ENCODE peak calls at places on chromosome 4, in seven cellular contexts. M, C, J, P, G, Z and K are unnamed samples.

GRCh38 chr4:99816611-99817309 is at the start of gene DAPP1:
- DNase-seq in M (no peak), C (peak; percentile 63), J (no peak), P (no peak), G (peak; percentile 30), Z (peak; percentile 83), K (peak; percentile 80)

GRCh38 chr4:87843936-87844335 is 11.2 kb downstream of the MEPE start:
- DNase-seq in M (peak; percentile 90), C (no peak), J (no peak), P (no peak), G (no peak), Z (no peak), K (no peak)

GRCh38 chr4:75841641-75842520 is 60.4 kb downstream of the PPEF2 start:
- DNase-seq in M (peak; percentile 20), C (no peak), J (no peak), P (peak; percentile 45), G (no peak), Z (no peak), K (no peak)

GRCh38 chr4:40576651-40577480 is 52.8 kb downstream of the RBM47 start:
- DNase-seq in M (peak; percentile 80), C (no peak), J (peak; percentile 71), P (peak; percentile 76), G (no peak), Z (peak; percentile 27), K (peak; percentile 93)

GRCh38 chr4:61200195-61200990 is at the start of gene ADGRL3:
- DNase-seq in M (peak; percentile 45), C (no peak), J (peak; percentile 20), P (peak; percentile 86), G (no peak), Z (peak; percentile 1), K (peak; percentile 83)

GRCh38 chr4:118367872-118368271 is 15.1 kb upstream of the PRSS12 start:
- DNase-seq in M (no peak), C (no peak), J (no peak), P (no peak), G (no peak), Z (no peak), K (no peak)

GRCh38 chr4:11720292-11720691 is 291.6 kb upstream of the HS3ST1 start:
- DNase-seq in M (peak; percentile 45), C (no peak), J (peak; percentile 9), P (peak; percentile 58), G (no peak), Z (no peak), K (no peak)

GRCh38 chr4:3857316-3857926 is 91.2 kb downstream of the ADRA2C start:
- DNase-seq in M (no peak), C (no peak), J (no peak), P (no peak), G (no peak), Z (no peak), K (no peak)

GRCh38 chr4:119026662-119027444 is 108.8 kb upstream of the MYOZ2 start:
- DNase-seq in M (no peak), C (no peak), J (no peak), P (no peak), G (no peak), Z (no peak), K (no peak)

GRCh38 chr4:27316176-27316575 is 455.5 kb downstream of the STIM2 start:
- DNase-seq in M (no peak), C (no peak), J (no peak), P (peak; percentile 7), G (no peak), Z (no peak), K (no peak)

GRCh38 chr4:149164282-149164681 is 651.4 kb downstream of the IQCM start:
- DNase-seq in M (peak; percentile 82), C (no peak), J (no peak), P (peak; percentile 93), G (no peak), Z (no peak), K (no peak)

GRCh38 chr4:119035941-119036737 is 99.5 kb upstream of the MYOZ2 start:
- DNase-seq in M (peak; percentile 47), C (no peak), J (no peak), P (no peak), G (no peak), Z (no peak), K (no peak)

GRCh38 chr4:6008092-6008551 is 10.1 kb downstream of the C4orf50 start:
- DNase-seq in M (no peak), C (no peak), J (no peak), P (no peak), G (no peak), Z (no peak), K (peak; percentile 70)

GRCh38 chr4:176099314-176099713 is 33.7 kb downstream of the WDR17 start:
- DNase-seq in M (peak; percentile 2), C (no peak), J (no peak), P (no peak), G (no peak), Z (no peak), K (no peak)

GRCh38 chr4:183823394-183823793 is 81.7 kb upstream of the STOX2 start:
- DNase-seq in M (peak; percentile 65), C (no peak), J (no peak), P (peak; percentile 90), G (no peak), Z (no peak), K (peak; percentile 85)

GRCh38 chr4:176274441-176274840 is 5.4 kb upstream of the ASB5 start:
- DNase-seq in M (no peak), C (no peak), J (no peak), P (peak; percentile 18), G (no peak), Z (no peak), K (no peak)

GRCh38 chr4:111991797-111992196 is 153.5 kb upstream of the FAM241A start:
- DNase-seq in M (peak; percentile 82), C (no peak), J (no peak), P (peak; percentile 26), G (no peak), Z (no peak), K (no peak)

GRCh38 chr4:123526511-123526910 is 129.9 kb downstream of the SPRY1 start:
- DNase-seq in M (no peak), C (no peak), J (no peak), P (no peak), G (no peak), Z (peak; percentile 38), K (no peak)

GRCh38 chr4:78205601-78206000 is 148.5 kb downstream of the FRAS1 start:
- DNase-seq in M (no peak), C (no peak), J (no peak), P (peak; percentile 39), G (no peak), Z (no peak), K (no peak)

GRCh38 chr4:85967872-85968271 is 392.0 kb downstream of the MAPK10 start:
- DNase-seq in M (peak; percentile 27), C (no peak), J (no peak), P (no peak), G (no peak), Z (no peak), K (no peak)